ENCODE peak calls at places on chromosomes 11 and 22, in seven cellular contexts. D is lower lobe of right lung, F is sigmoid colon, O is neural progenitor cell, R is HepG2, T is ovary, M is left lung. H is an unnamed sample. For H3K4me1, the result is how much of the 10 kb centered on the place peaks cover.

GRCh38 chr11:11880179-11880578 is 38.4 kb downstream of the USP47 start:
- DNase-seq in O (no peak), F (no peak), T (no peak), D (no peak), M (no peak), R (no peak), H (no peak)

GRCh38 chr22:19619144-19620009 is 94.9 kb upstream of the SEPTIN5 start:
- DNase-seq in M (no peak), F (no peak), R (no peak), T (no peak), D (no peak), O (no peak), H (no peak)

GRCh38 chr22:40046126-40046525 is 51.4 kb downstream of the FAM83F start:
- DNase-seq in D (no peak), F (no peak), O (no peak), T (no peak), R (no peak), M (no peak), H (no peak)

GRCh38 chr11:35182317-35182939 is 43.5 kb downstream of the CD44 start:
- DNase-seq in O (no peak), M (no peak), R (no peak), D (no peak), T (no peak), F (no peak), H (no peak)

GRCh38 chr22:20224917-20225692 is 43.0 kb downstream of the RTN4R start:
- DNase-seq in F (no peak), T (no peak), D (no peak), R (no peak), M (no peak), O (no peak), H (no peak)

GRCh38 chr22:48284671-48285070 is 1522.2 kb downstream of the TBC1D22A start:
- DNase-seq in F (no peak), R (no peak), O (no peak), D (no peak), M (no peak), T (no peak), H (no peak)

GRCh38 chr11:17762309-17762974 is 27.9 kb downstream of the KCNC1 start:
- DNase-seq in R (no peak), F (no peak), D (no peak), M (no peak), O (no peak), T (no peak), H (no peak)

GRCh38 chr11:61516191-61516590 is 7.6 kb downstream of the LRRC10B start:
- DNase-seq in F (no peak), M (no peak), T (no peak), R (no peak), D (no peak), O (peak), H (no peak)

GRCh38 chr11:129503646-129504045 is 128.0 kb downstream of the BARX2 start:
- DNase-seq in M (no peak), R (no peak), T (no peak), F (no peak), O (no peak), D (no peak), H (no peak)

GRCh38 chr22:31607696-31608095 is 54.3 kb downstream of the PISD start:
- DNase-seq in M (no peak), F (peak), O (no peak), D (peak), T (no peak), R (no peak), H (no peak)

GRCh38 chr22:37752189-37753061 is 55.3 kb upstream of the GCAT start:
- DNase-seq in F (peak), R (peak), M (peak), T (peak), O (peak), D (peak), H (peak)

GRCh38 chr11:27217948-27218410 is 145.0 kb downstream of the CCDC34 start:
- DNase-seq in M (no peak), D (no peak), T (no peak), O (no peak), R (no peak), F (no peak), H (no peak)

GRCh38 chr11:34512810-34513673 is 552 bp downstream of the ELF5 start:
- DNase-seq in M (peak), F (no peak), T (no peak), D (peak), R (peak), O (peak), H (peak)

GRCh38 chr11:117316197-117316961 is at the start of gene BACE1:
- DNase-seq in O (peak), R (peak), D (peak), M (peak), F (peak), T (peak), H (peak)

GRCh38 chr11:3130269-3131071 is 34.6 kb downstream of the OSBPL5 start:
- DNase-seq in O (no peak), F (peak), R (no peak), M (peak), T (no peak), D (peak), H (no peak)

GRCh38 chr11:130390071-130390758 is 38.2 kb downstream of the ADAMTS8 start:
- DNase-seq in F (no peak), O (no peak), M (no peak), D (no peak), T (no peak), R (peak), H (peak)

GRCh38 chr11:133058501-133058900 is 473.8 kb downstream of the OPCML start:
- DNase-seq in O (no peak), M (no peak), T (no peak), F (no peak), D (no peak), R (no peak), H (no peak)

GRCh38 chr11:129611661-129612566 is 203.7 kb upstream of the TMEM45B start:
- DNase-seq in D (no peak), R (no peak), F (no peak), M (no peak), O (peak), T (no peak), H (no peak)

GRCh38 chr11:2797181-2797711 is 88.3 kb downstream of the CDKN1C start:
- DNase-seq in T (peak), R (no peak), M (peak), O (no peak), D (peak), F (peak), H (peak)

GRCh38 chr11:34161812-34162506 is 56.5 kb downstream of the NAT10 start:
- DNase-seq in M (no peak), D (no peak), F (no peak), R (no peak), O (no peak), T (no peak), H (peak)

GRCh38 chr22:45105281-45105700 is 58.4 kb upstream of the NUP50 start:
- DNase-seq in T (no peak), F (no peak), R (peak), D (no peak), M (no peak), O (no peak), H (peak)

GRCh38 chr22:19967850-19968449 is 26.3 kb upstream of the TXNRD2 start:
- DNase-seq in F (no peak), T (no peak), R (no peak), O (no peak), M (no peak), D (no peak), H (no peak)

GRCh38 chr11:71235719-71236118 is 16.7 kb downstream of the SHANK2 start:
- DNase-seq in R (no peak), D (peak), T (no peak), F (peak), O (no peak), M (no peak), H (peak)

GRCh38 chr11:63573881-63574855 is 11.0 kb upstream of the PLAAT2 start:
- DNase-seq in M (peak), F (peak), O (no peak), D (no peak), T (peak), R (peak), H (peak)

GRCh38 chr11:22733849-22734248 is 67.4 kb downstream of the GAS2 start:
- DNase-seq in M (no peak), R (no peak), O (no peak), D (no peak), F (no peak), T (no peak), H (no peak)
- H3K4me3 ChIP-seq in M (no peak), R (no peak), O (no peak), D (no peak), F (no peak), T (no peak), H (no peak)

DNA sequence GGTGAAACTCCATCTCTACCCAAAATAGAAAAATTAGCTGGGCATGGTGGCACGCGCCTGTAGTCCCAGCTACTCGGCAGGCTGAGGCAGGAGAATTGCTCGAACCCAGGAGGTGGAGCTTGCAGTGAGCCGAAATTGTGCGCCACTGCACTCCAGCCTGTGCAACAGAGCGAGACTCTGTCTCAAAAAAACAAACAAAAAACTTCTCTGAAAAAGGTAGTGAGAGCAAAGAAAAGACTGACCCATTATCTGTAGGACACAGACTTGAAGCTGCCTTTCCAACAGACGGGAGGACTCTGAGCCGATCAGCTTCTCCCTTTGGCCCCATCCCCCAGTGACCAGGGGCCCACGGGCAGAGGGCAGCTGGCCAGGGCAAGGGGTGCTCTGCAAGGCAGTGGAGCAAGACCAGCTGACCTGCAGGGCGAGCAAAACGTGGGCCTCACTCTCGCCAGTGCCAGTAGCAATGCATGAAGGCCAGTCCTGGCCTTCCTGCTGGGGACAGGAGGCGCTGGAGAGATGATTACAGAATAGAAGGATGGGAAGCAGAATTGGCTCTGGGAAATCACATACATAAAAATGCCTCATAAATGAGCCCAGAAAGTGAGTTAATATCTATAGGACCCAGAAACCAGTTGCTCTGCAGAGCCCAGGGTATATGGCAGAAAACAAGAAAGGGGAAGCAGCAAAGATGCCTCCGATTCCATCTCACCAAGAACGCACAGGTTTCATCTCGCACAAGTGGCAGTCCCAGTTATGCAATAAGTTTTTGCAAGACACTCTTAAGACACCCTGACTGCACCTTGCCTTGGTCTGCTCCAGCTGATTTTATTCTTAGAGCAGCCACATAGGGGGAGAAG is 2.8 kb downstream of the EHD1 start:
- DNase-seq in R (no peak), O (no peak), M (no peak), T (no peak), D (no peak), F (no peak), H (no peak)
- H3K4me1 ChIP-seq in R (half or more), O (under half), M (half or more), T (under half), D (half or more), F (half or more), H (half or more)

GRCh38 chr11:56396047-56396446 is 16.4 kb upstream of the OR5AL1 start:
- DNase-seq in F (no peak), R (no peak), O (peak), D (no peak), T (no peak), M (no peak), H (no peak)
- TF ChIP-seq CTCF in F (no peak), R (no peak), O (peak), D (no peak), T (no peak), M (no peak), H (no peak)

GRCh38 chr11:78063440-78064181 is at the start of gene THRSP:
- DNase-seq in O (no peak), T (no peak), M (no peak), F (no peak), R (no peak), D (no peak), H (no peak)
- H3K4me3 ChIP-seq in O (no peak), T (no peak), M (no peak), F (no peak), R (no peak), D (no peak), H (no peak)

DNA sequence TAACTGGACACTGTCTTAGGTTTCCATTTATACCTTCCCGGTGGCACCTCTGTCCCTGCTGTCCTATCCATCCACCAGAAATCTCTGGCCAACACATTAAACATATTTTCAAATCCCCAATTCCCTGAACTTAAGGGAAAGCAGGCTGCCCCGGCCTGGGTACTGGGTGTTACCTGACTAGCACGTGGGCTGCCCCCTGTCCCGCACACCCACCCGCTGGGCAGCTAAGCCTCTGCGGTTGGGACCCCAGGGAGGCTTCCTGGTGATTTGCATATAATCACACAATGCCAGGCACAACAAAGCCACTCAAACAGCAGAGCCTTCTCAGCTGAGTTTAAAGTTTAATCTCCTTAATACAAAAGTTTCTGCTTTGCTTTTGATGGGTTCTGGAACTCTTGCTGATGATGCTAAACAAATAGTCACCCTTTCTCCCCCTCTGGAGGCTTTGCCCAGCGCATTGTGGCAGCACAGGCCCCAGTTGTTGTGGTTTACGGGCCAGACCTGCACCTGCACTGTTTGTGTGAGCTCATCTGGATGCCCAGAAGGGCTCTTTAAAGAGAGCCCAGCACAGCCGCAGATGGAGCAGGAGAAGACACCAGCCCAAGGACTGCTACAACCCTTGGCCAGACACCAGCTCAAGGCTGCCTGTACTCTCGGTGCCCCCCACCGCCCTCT is 59.9 kb upstream of the POU2AF1 start:
- DNase-seq in M (peak), F (peak), O (no peak), D (no peak), R (no peak), T (no peak), H (no peak)
- H3K4me1 ChIP-seq in M (under half), F (half or more), O (under half), D (under half), R (under half), T (under half), H (under half)

DNA sequence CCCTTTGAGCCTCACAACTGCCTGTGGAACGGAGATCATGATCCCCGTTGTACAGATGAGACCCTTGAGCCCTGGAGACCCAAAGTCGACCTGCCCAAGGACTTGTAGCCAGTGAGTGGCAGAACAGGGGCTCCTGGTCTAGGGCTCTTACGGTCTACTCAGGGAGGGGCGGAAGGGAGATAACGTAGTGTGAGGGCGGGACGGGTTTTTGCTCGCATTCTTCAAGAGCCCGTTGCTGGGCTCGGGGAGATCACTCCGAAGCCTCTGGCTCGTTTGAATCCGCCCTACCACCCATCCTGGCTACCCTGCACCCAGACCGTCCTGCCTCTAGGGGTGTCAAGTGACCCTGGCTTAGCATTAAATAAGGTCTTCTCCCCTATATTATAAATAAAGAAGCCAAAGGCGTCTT is 637 bp downstream of the CRY2 start:
- DNase-seq in O (peak), R (peak), M (peak), T (peak), F (peak), D (peak), H (peak)
- TF ChIP-seq CTCF in O (no peak), R (no peak), M (no peak), T (no peak), F (no peak), D (no peak), H (no peak)

GRCh38 chr11:87454246-87454645 is 416.5 kb downstream of the TMEM135 start:
- DNase-seq in R (no peak), T (no peak), M (no peak), F (no peak), D (no peak), O (no peak), H (no peak)

GRCh38 chr11:87453531-87454089 is 415.9 kb downstream of the TMEM135 start:
- DNase-seq in O (no peak), M (no peak), D (no peak), T (no peak), F (no peak), R (no peak), H (no peak)

GRCh38 chr11:87459351-87459750 is 421.6 kb downstream of the TMEM135 start:
- DNase-seq in O (no peak), T (no peak), R (no peak), M (no peak), F (no peak), D (no peak), H (no peak)

GRCh38 chr11:87455180-87455579 is 417.4 kb downstream of the TMEM135 start:
- DNase-seq in T (no peak), D (no peak), O (no peak), F (no peak), R (no peak), M (no peak), H (no peak)

GRCh38 chr11:87456499-87456898 is 418.8 kb downstream of the TMEM135 start:
- DNase-seq in D (no peak), M (no peak), R (no peak), F (no peak), T (no peak), O (no peak), H (no peak)
- H3K4me3 ChIP-seq in D (no peak), M (no peak), R (no peak), F (no peak), T (no peak), O (no peak), H (no peak)

GRCh38 chr22:38963872-38964271 is 6.5 kb downstream of the APOBEC3A start:
- DNase-seq in F (no peak), D (no peak), M (no peak), T (no peak), R (peak), O (no peak), H (peak)

GRCh38 chr22:38966379-38966700 is 8.9 kb downstream of the APOBEC3A start:
- DNase-seq in R (no peak), F (no peak), D (no peak), O (no peak), T (no peak), M (no peak), H (no peak)

GRCh38 chr22:38964989-38965388 is 7.6 kb downstream of the APOBEC3A start:
- DNase-seq in O (no peak), T (no peak), M (no peak), D (no peak), F (no peak), R (no peak), H (no peak)

GRCh38 chr22:38965614-38966378 is 8.4 kb downstream of the APOBEC3A start:
- DNase-seq in T (no peak), M (no peak), R (no peak), D (no peak), F (no peak), O (no peak), H (no peak)

GRCh38 chr22:38964306-38964705 is 6.9 kb downstream of the APOBEC3A start:
- DNase-seq in F (no peak), D (no peak), T (no peak), R (no peak), M (no peak), O (no peak), H (no peak)
- H3K4me1 ChIP-seq in F (under half), D (under half), T (under half), R (under half), M (under half), O (under half), H (under half)

DNA sequence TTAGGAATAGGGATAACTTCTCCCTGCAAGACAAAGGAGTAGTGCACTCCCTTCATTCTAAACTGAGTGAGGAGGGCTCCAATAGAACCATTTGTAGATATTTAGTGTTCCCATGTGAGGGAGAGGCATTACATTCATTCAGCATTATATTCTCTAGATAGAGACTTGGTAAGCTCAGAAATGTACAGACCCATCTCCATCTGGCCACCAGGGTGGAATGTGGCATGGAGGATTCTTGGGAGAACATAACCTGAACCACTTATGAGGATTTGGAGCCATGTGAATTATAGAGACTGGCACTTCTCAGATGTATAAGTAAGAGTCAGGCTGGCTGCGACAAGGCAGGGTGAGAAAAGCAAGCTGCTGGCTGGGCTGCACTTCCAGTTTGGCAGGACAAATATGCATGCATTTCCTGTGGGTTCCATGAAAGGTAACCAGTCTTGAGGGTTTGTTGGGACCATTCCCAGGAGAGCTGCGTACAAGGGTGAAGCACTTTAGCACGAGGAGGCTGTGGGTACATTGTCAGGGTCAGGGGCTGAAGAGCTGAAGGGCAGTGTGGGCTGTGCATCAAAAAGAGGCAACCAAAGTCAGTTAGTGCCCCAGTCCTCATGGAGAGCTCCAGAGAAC is 9.2 kb downstream of the RRP8 start:
- DNase-seq in D (no peak), F (peak), R (no peak), M (no peak), O (no peak), T (no peak), H (no peak)
- TF ChIP-seq CTCF in D (no peak), F (no peak), R (no peak), M (no peak), O (no peak), T (no peak), H (no peak)

H was measured in Caco-2.